ENCODE peak calls at places on chromosome 15, in six cellular contexts. U, V, L, Z, I and T are unnamed samples.

GRCh38 chr15:63448261-63448660 is 56.1 kb upstream of the USP3 start:
- DNase-seq in U (no peak), V (no peak), L (no peak), Z (no peak), I (no peak), T (no peak)

GRCh38 chr15:38886315-38887163 is 321.9 kb upstream of the RASGRP1 start:
- DNase-seq in U (peak), V (no peak), L (peak), Z (peak), I (no peak), T (no peak)

GRCh38 chr15:35399901-35400300 is 146.1 kb downstream of the DPH6 start:
- DNase-seq in U (no peak), V (no peak), L (no peak), Z (peak), I (no peak), T (no peak)

GRCh38 chr15:98896802-98897732 is 110.5 kb downstream of the PGPEP1L start:
- DNase-seq in U (peak), V (peak), L (peak), Z (peak), I (no peak), T (peak)

GRCh38 chr15:85380860-85381535 is 595 bp downstream of the AKAP13 start:
- DNase-seq in U (peak), V (no peak), L (no peak), Z (no peak), I (peak), T (peak)

GRCh38 chr15:95664435-95664834 is 666.1 kb upstream of the NR2F2 start:
- DNase-seq in U (no peak), V (no peak), L (no peak), Z (no peak), I (no peak), T (no peak)

GRCh38 chr15:69997701-69998273 is 99.9 kb downstream of the TLE3 start:
- DNase-seq in U (peak), V (no peak), L (peak), Z (peak), I (peak), T (peak)

GRCh38 chr15:51341366-51342248 is at the start of gene GLDN:
- DNase-seq in U (peak), V (no peak), L (peak), Z (no peak), I (peak), T (peak)

GRCh38 chr15:65869954-65870871 is 922 bp downstream of the RAB11A start:
- DNase-seq in U (peak), V (no peak), L (peak), Z (no peak), I (peak), T (peak)

GRCh38 chr15:76330281-76330680 is 6.3 kb upstream of the ISL2 start:
- DNase-seq in U (peak), V (no peak), L (peak), Z (no peak), I (peak), T (peak)

GRCh38 chr15:60228096-60228495 is 169.7 kb downstream of the ANXA2 start:
- DNase-seq in U (peak), V (no peak), L (no peak), Z (no peak), I (no peak), T (no peak)

GRCh38 chr15:73244333-73244732 is 124.4 kb downstream of the HCN4 start:
- DNase-seq in U (no peak), V (no peak), L (peak), Z (no peak), I (no peak), T (peak)

GRCh38 chr15:52261498-52262242 is 33.9 kb downstream of the MYO5C start:
- DNase-seq in U (peak), V (no peak), L (peak), Z (peak), I (peak), T (peak)

GRCh38 chr15:92151741-92152140 is 241.9 kb upstream of the ST8SIA2 start:
- DNase-seq in U (no peak), V (no peak), L (no peak), Z (no peak), I (no peak), T (no peak)

GRCh38 chr15:63450884-63451225 is 53.5 kb upstream of the USP3 start:
- DNase-seq in U (no peak), V (no peak), L (no peak), Z (no peak), I (no peak), T (no peak)

GRCh38 chr15:99305761-99306505 is 54.7 kb downstream of the LRRC28 start:
- DNase-seq in U (peak), V (no peak), L (peak), Z (peak), I (peak), T (peak)

GRCh38 chr15:45648521-45649200 is 13.8 kb downstream of the SQOR start:
- DNase-seq in U (peak), V (no peak), L (peak), Z (no peak), I (peak), T (peak)

GRCh38 chr15:66784174-66784573 is 82.1 kb downstream of the SMAD6 start:
- DNase-seq in U (no peak), V (no peak), L (no peak), Z (no peak), I (no peak), T (no peak)

GRCh38 chr15:79863886-79864285 is 32.9 kb downstream of the MTHFS start:
- DNase-seq in U (no peak), V (no peak), L (no peak), Z (no peak), I (no peak), T (no peak)

GRCh38 chr15:23855947-23856346 is 168.8 kb upstream of the NDN start:
- DNase-seq in U (no peak), V (no peak), L (no peak), Z (no peak), I (no peak), T (no peak)

GRCh38 chr15:23855260-23855659 is 168.2 kb upstream of the NDN start:
- DNase-seq in U (no peak), V (no peak), L (no peak), Z (no peak), I (no peak), T (no peak)

GRCh38 chr15:23854535-23855252 is 167.6 kb upstream of the NDN start:
- DNase-seq in U (no peak), V (no peak), L (no peak), Z (no peak), I (no peak), T (no peak)

GRCh38 chr15:23859008-23859407 is 171.9 kb upstream of the NDN start:
- DNase-seq in U (no peak), V (no peak), L (no peak), Z (no peak), I (no peak), T (no peak)

DNA sequence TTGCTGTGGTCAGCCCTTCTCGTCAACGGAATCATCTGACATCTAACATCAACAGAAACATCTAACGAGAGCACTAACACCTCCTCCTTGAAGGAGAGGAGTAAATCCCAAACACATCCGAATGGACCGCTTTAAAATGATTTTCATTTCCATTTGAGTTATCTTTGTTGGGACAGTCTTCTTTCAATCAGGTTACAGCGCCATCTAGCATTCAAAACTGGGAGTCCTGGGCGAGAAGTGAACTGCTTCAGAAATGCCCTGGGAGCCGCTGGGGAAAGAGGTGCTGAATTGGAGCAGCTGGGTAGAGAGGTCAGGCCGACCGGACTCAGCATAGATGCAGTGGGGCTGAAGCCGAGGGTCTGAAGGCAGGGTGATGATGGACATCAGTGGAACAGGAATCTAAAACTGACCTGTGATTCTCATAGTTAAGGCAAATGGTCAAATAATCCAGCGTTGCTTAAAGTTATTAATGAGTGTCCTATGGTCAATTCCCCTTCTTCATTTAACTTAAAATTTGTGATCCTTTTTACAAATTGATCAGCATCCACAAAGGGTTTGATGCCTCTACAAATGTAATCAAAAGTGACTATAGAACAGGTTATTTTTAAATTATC is 170.0 kb upstream of the NDN start:
- DNase-seq in U (peak), V (no peak), L (peak), Z (no peak), I (peak), T (no peak)
- TF ChIP-seq CTCF in U (peak), V (peak), L (peak), Z (no peak), I (peak), T (no peak)

GRCh38 chr15:101024111-101024695 is 105.0 kb downstream of the LRRK1 start:
- DNase-seq in U (peak), V (no peak), L (no peak), Z (no peak), I (peak), T (no peak)
- TF ChIP-seq CTCF in U (no peak), V (no peak), L (no peak), Z (no peak), I (no peak), T (no peak)

GRCh38 chr15:36958611-36959010 is 141.7 kb downstream of the MEIS2 start:
- DNase-seq in U (no peak), V (no peak), L (no peak), Z (no peak), I (no peak), T (no peak)

GRCh38 chr15:36959746-36960145 is 140.6 kb downstream of the MEIS2 start:
- DNase-seq in U (no peak), V (no peak), L (no peak), Z (no peak), I (no peak), T (no peak)

GRCh38 chr15:36960947-36961227 is 139.5 kb downstream of the MEIS2 start:
- DNase-seq in U (no peak), V (no peak), L (no peak), Z (no peak), I (no peak), T (no peak)

GRCh38 chr15:36961956-36962355 is 138.4 kb downstream of the MEIS2 start:
- DNase-seq in U (no peak), V (no peak), L (no peak), Z (no peak), I (no peak), T (no peak)

DNA sequence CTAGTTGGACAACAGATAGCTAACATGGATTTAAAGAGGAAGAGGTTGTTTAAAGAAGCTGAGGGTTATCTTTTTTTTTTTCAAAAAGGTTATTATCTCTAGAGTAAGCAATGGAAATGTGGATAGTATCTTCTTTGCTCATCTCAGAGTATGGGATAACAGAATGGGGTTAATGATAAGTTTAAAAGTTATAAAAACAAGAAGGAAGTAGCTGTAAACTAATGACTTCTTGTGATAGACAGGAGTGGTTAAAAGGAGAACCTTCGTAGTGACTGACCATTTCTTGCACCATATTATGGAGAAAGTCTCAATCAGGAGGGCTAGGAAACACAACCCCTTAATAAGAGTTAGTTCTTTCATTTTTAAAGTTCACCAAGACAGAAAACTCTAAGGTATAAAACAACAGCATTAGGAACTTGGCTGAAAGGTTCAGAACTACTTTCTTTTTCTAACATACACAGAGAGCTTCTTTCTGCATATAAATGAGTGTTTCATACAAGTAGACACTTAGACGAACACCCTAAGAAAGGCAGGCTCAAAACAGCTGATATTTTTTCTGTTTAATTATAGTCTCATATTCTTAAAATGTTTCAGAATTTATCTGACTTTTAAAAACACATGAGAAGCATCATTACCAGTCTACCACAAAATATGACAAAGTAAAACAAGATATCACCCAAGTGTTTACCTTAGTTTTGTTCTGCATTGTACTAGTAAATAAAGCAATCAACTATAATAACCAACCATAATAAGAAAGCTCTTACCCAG is 140.0 kb downstream of the MEIS2 start:
- DNase-seq in U (no peak), V (no peak), L (no peak), Z (no peak), I (no peak), T (no peak)
- TF ChIP-seq CTCF in U (no peak), V (no peak), L (no peak), Z (no peak), I (no peak), T (no peak)

DNA sequence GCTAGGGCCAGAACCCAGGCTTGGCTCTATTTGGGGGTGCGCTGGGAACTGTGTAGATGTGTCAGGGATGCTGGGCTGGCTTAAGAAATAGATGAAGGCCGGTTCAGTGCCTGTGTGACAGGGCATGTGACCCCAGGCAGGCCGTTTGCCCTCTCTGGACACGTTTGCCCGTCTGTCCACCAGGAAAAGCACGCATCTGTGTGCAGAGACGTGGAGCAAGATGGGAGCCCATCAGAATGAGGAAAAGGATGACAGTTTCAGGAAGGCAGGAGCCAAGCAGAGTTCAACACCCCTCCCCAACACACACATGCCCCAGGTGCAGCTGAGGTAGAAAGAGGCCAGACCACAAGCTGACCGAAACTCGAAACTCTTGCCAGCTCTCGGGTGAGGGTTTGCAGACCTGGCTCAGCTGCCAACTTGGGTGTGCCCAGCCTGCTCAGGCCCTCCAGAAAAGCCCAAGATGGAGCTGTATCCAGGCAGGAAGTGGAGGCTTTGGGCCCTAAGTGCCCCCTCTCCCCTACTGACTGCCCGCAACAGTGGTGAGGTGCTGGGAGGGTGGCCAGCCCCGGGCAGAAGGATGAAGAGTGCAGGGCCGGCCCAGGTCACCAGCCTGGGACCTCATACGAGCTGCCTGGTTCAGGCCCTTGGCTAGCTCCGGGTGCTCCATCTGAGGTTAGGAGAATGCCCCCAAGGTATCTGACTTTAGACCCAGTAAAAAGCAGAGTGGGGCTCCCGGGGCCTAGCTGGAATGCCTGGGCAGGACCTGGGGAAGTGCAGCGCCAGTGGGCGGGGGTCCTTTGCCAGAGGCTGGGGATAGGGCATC is 10.2 kb upstream of the MESP1 start:
- DNase-seq in U (no peak), V (no peak), L (no peak), Z (no peak), I (peak), T (peak)
- TF ChIP-seq CTCF in U (no peak), V (no peak), L (peak), Z (no peak), I (no peak), T (peak)